ENCODE peak calls at places on chromosomes 5 and 9, in five cellular contexts. One of them, this sample, is unnamed.

GRCh38 chr9:11928871-11929321 is 764.3 kb upstream of the TYRP1 start:
- DNase-seq in dorsolateral prefrontal cortex: no peak
- DNase-seq in OCI-LY7: no peak
- DNase-seq in stomach: no peak
- DNase-seq in thyroid gland: no peak
- DNase-seq in this sample: no peak

GRCh38 chr5:179827684-179828083 is 7.0 kb downstream of the SQSTM1 start:
- DNase-seq in dorsolateral prefrontal cortex: no peak
- DNase-seq in OCI-LY7: no peak
- DNase-seq in stomach: no peak
- DNase-seq in thyroid gland: no peak
- DNase-seq in this sample: no peak

GRCh38 chr5:32991416-32991805 is 280.3 kb downstream of the NPR3 start:
- DNase-seq in dorsolateral prefrontal cortex: no peak
- DNase-seq in OCI-LY7: no peak
- DNase-seq in stomach: no peak
- DNase-seq in thyroid gland: no peak
- DNase-seq in this sample: no peak

GRCh38 chr5:113749334-113749733 is 235.8 kb downstream of the YTHDC2 start:
- DNase-seq in dorsolateral prefrontal cortex: no peak
- DNase-seq in OCI-LY7: no peak
- DNase-seq in stomach: no peak
- DNase-seq in thyroid gland: no peak
- DNase-seq in this sample: no peak

GRCh38 chr9:13228431-13228830 is 51.1 kb downstream of the MPDZ start:
- DNase-seq in dorsolateral prefrontal cortex: no peak
- DNase-seq in OCI-LY7: no peak
- DNase-seq in stomach: no peak
- DNase-seq in thyroid gland: no peak
- DNase-seq in this sample: no peak

GRCh38 chr9:121878208-121878835 is 214.8 kb downstream of the TTLL11 start:
- DNase-seq in dorsolateral prefrontal cortex: no peak
- DNase-seq in OCI-LY7: no peak
- DNase-seq in stomach: no peak
- DNase-seq in thyroid gland: no peak
- DNase-seq in this sample: no peak

GRCh38 chr9:93265972-93266371 is 82.0 kb downstream of the WNK2 start:
- DNase-seq in dorsolateral prefrontal cortex: no peak
- DNase-seq in OCI-LY7: peak
- DNase-seq in stomach: no peak
- DNase-seq in thyroid gland: no peak
- DNase-seq in this sample: no peak

GRCh38 chr9:121559183-121559582 is 59.5 kb upstream of the GGTA1 start:
- DNase-seq in dorsolateral prefrontal cortex: no peak
- DNase-seq in OCI-LY7: no peak
- DNase-seq in stomach: no peak
- DNase-seq in thyroid gland: peak
- DNase-seq in this sample: no peak

GRCh38 chr9:70021026-70021571 is 22.5 kb upstream of the MAMDC2 start:
- DNase-seq in dorsolateral prefrontal cortex: peak
- DNase-seq in OCI-LY7: no peak
- DNase-seq in stomach: peak
- DNase-seq in thyroid gland: no peak
- DNase-seq in this sample: peak

GRCh38 chr9:84748112-84748511 is 78.6 kb downstream of the NTRK2 start:
- DNase-seq in dorsolateral prefrontal cortex: no peak
- DNase-seq in OCI-LY7: no peak
- DNase-seq in stomach: no peak
- DNase-seq in thyroid gland: no peak
- DNase-seq in this sample: no peak

GRCh38 chr9:522658-523057 is 308.0 kb downstream of the DOCK8 start:
- DNase-seq in dorsolateral prefrontal cortex: no peak
- DNase-seq in OCI-LY7: no peak
- DNase-seq in stomach: no peak
- DNase-seq in thyroid gland: no peak
- DNase-seq in this sample: no peak

GRCh38 chr9:33697171-33697570 is 98.2 kb upstream of the PRSS3 start:
- DNase-seq in dorsolateral prefrontal cortex: no peak
- DNase-seq in OCI-LY7: no peak
- DNase-seq in stomach: no peak
- DNase-seq in thyroid gland: no peak
- DNase-seq in this sample: no peak

GRCh38 chr5:43019615-43020293 is 20.4 kb downstream of the ANXA2R start:
- DNase-seq in dorsolateral prefrontal cortex: no peak
- DNase-seq in OCI-LY7: peak
- DNase-seq in stomach: peak
- DNase-seq in thyroid gland: no peak
- DNase-seq in this sample: no peak

GRCh38 chr5:95857185-95857945 is 34.8 kb upstream of the GLRX start:
- DNase-seq in dorsolateral prefrontal cortex: no peak
- DNase-seq in OCI-LY7: no peak
- DNase-seq in stomach: peak
- DNase-seq in thyroid gland: peak
- DNase-seq in this sample: peak

GRCh38 chr5:54159153-54159836 is 151.1 kb downstream of the ARL15 start:
- DNase-seq in dorsolateral prefrontal cortex: no peak
- DNase-seq in OCI-LY7: peak
- DNase-seq in stomach: no peak
- DNase-seq in thyroid gland: no peak
- DNase-seq in this sample: no peak

GRCh38 chr5:463952-464351 is 21.0 kb downstream of the EXOC3 start:
- DNase-seq in dorsolateral prefrontal cortex: peak
- DNase-seq in OCI-LY7: no peak
- DNase-seq in stomach: no peak
- DNase-seq in thyroid gland: peak
- DNase-seq in this sample: no peak

GRCh38 chr5:97043511-97043910 is 98.9 kb downstream of the LIX1 start:
- DNase-seq in dorsolateral prefrontal cortex: no peak
- DNase-seq in OCI-LY7: no peak
- DNase-seq in stomach: no peak
- DNase-seq in thyroid gland: peak
- DNase-seq in this sample: no peak

GRCh38 chr5:102753889-102754498 is 1.1 kb upstream of the PAM start:
- DNase-seq in dorsolateral prefrontal cortex: no peak
- DNase-seq in OCI-LY7: no peak
- DNase-seq in stomach: no peak
- DNase-seq in thyroid gland: peak
- DNase-seq in this sample: no peak

GRCh38 chr9:9919174-9919573 is 693.6 kb downstream of the PTPRD start:
- DNase-seq in dorsolateral prefrontal cortex: no peak
- DNase-seq in OCI-LY7: no peak
- DNase-seq in stomach: no peak
- DNase-seq in thyroid gland: no peak
- DNase-seq in this sample: no peak

GRCh38 chr9:120877276-120878034 is 467 bp upstream of the PHF19 start:
- DNase-seq in dorsolateral prefrontal cortex: peak
- DNase-seq in OCI-LY7: peak
- DNase-seq in stomach: peak
- DNase-seq in thyroid gland: peak
- DNase-seq in this sample: peak

DNA sequence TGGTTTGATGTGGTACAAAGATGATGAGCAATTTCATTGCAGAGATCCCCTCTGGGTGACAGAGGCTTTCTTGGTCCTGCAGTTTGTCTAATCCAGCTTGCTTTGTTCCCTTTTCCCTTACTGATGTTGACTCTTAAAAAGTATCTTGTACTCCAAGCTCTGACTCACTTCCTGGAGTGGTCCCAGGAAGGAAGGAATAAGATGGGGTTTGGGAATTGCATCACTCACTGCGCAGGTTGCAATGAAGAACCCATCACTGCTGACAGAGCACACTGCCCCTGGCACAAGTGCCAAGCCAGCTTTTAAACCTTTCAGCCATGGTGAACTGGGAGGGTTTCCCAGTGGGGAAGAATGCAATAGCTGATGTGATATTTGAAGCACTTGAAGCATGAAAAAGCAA is 662.2 kb upstream of the CTNND2 start:
- DNase-seq in dorsolateral prefrontal cortex: no peak
- DNase-seq in OCI-LY7: no peak
- DNase-seq in stomach: no peak
- DNase-seq in thyroid gland: no peak
- DNase-seq in this sample: no peak
- H3K27ac ChIP-seq in dorsolateral prefrontal cortex: no peak
- H3K27ac ChIP-seq in OCI-LY7: no peak
- H3K27ac ChIP-seq in stomach: no peak
- H3K27ac ChIP-seq in thyroid gland: no peak
- H3K27ac ChIP-seq in this sample: no peak

DNA sequence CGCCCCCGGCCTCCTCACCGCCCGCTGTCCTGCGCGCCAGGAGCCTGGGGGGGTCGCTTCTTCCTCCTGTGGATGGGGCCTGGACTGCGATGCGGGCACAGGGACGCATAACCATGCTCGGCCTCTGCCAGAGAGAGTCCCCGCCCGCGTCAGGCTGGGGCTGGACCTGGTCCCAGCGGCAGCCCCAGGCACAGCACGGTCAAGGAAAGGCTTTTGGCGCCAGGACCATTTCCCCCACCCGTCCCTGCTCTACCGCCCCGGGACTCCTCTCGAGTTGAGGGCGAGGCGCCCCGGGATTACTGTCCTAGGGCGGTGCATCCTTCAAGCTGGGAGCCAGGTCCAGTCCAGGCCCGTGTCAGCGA is 356 bp downstream of the MXD3 start:
- DNase-seq in dorsolateral prefrontal cortex: no peak
- DNase-seq in OCI-LY7: peak
- DNase-seq in stomach: no peak
- DNase-seq in thyroid gland: peak
- DNase-seq in this sample: no peak
- TF ChIP-seq CTCF in dorsolateral prefrontal cortex: no peak
- TF ChIP-seq CTCF in OCI-LY7: no peak
- TF ChIP-seq CTCF in stomach: no peak
- TF ChIP-seq CTCF in thyroid gland: no peak
- TF ChIP-seq CTCF in this sample: no peak

DNA sequence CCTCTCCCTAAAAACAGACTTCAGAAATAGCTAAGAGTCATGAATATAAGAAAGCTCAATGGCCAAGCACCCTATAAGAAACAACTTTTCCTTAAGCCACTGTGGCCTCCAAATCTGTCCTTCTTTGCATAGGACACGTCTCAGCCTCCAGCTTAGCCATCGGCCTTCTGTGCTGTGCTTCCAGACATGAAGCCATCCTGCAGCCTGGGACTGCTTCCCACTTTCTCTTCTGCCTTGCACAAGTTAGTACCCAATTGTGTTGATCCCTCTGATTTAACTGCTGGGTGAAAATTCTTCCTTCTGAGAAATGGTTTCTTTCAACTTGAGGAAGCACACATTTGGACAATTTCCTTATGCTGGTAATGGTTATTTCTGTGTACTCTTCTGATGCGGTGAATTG is 334.7 kb downstream of the MARCHF11 start:
- DNase-seq in dorsolateral prefrontal cortex: no peak
- DNase-seq in OCI-LY7: no peak
- DNase-seq in stomach: no peak
- DNase-seq in thyroid gland: no peak
- DNase-seq in this sample: no peak
- H3K27ac ChIP-seq in dorsolateral prefrontal cortex: no peak
- H3K27ac ChIP-seq in OCI-LY7: no peak
- H3K27ac ChIP-seq in stomach: no peak
- H3K27ac ChIP-seq in thyroid gland: no peak
- H3K27ac ChIP-seq in this sample: no peak

GRCh38 chr9:134063876-134064450 is 3.9 kb downstream of the BRD3 start:
- DNase-seq in dorsolateral prefrontal cortex: no peak
- DNase-seq in OCI-LY7: no peak
- DNase-seq in stomach: peak
- DNase-seq in thyroid gland: no peak
- DNase-seq in this sample: no peak

GRCh38 chr9:134064711-134065110 is 3.1 kb downstream of the BRD3 start:
- DNase-seq in dorsolateral prefrontal cortex: no peak
- DNase-seq in OCI-LY7: no peak
- DNase-seq in stomach: peak
- DNase-seq in thyroid gland: no peak
- DNase-seq in this sample: no peak

GRCh38 chr9:134066546-134066922 is 1.3 kb downstream of the BRD3 start:
- DNase-seq in dorsolateral prefrontal cortex: no peak
- DNase-seq in OCI-LY7: peak
- DNase-seq in stomach: peak
- DNase-seq in thyroid gland: peak
- DNase-seq in this sample: no peak

GRCh38 chr9:134066923-134067851 is 639 bp downstream of the BRD3 start:
- DNase-seq in dorsolateral prefrontal cortex: no peak
- DNase-seq in OCI-LY7: peak
- DNase-seq in stomach: peak
- DNase-seq in thyroid gland: peak
- DNase-seq in this sample: no peak

DNA sequence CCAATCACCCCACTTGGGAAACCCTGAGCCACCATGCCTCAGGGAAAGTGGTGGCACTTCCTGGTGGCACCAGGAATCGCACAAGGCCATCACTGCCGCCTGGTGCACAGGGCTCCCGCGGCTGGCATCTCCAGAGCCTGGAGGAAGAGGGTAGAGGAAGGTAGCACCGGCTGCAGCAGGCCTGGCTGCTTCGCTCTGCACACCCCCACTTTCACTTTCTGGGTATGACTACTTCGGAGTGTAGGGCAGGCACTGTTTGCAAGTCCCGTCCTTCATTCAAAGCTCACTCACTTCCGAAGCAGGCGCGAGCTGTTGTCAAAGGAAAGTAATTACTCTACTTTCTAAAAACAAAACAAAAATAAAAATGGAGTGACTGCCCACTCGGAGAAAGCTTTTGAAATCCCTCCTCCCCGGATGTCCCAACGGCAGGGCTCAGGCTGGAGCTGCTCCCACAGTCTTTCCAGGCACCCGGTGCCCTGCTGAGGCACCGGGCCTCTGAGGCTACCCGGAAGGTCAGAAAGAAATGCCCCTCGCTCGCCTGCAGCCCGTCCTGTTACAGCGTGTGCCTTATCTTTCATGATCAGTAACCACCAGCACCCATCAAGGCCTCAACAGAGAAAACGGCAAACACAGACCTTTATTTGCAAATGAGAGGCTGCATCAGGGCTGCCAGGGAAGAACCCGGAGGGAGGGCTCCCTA is 2.0 kb downstream of the BRD3 start:
- DNase-seq in dorsolateral prefrontal cortex: no peak
- DNase-seq in OCI-LY7: peak
- DNase-seq in stomach: peak
- DNase-seq in thyroid gland: peak
- DNase-seq in this sample: peak
- TF ChIP-seq CTCF in dorsolateral prefrontal cortex: no peak
- TF ChIP-seq CTCF in OCI-LY7: no peak
- TF ChIP-seq CTCF in stomach: no peak
- TF ChIP-seq CTCF in thyroid gland: no peak
- TF ChIP-seq CTCF in this sample: no peak

GRCh38 chr5:108367679-108368334 is 14.1 kb downstream of the FBXL17 start:
- DNase-seq in dorsolateral prefrontal cortex: no peak
- DNase-seq in OCI-LY7: no peak
- DNase-seq in stomach: no peak
- DNase-seq in thyroid gland: peak
- DNase-seq in this sample: no peak
- H3K27ac ChIP-seq in dorsolateral prefrontal cortex: no peak
- H3K27ac ChIP-seq in OCI-LY7: no peak
- H3K27ac ChIP-seq in stomach: no peak
- H3K27ac ChIP-seq in thyroid gland: peak
- H3K27ac ChIP-seq in this sample: no peak